ENCODE peak calls at places on chromosomes 11 and 22, in six cellular contexts. K, Q, B, N, I and D are unnamed samples.

GRCh38 chr11:5369793-5370192 is 13.8 kb upstream of the OR51M1 start:
- DNase-seq in K (no peak), Q (no peak), B (no peak), N (no peak), I (peak; percentile 36), D (no peak)

GRCh38 chr22:19641983-19642451 is 72.3 kb upstream of the SEPTIN5 start:
- DNase-seq in K (no peak), Q (no peak), B (no peak), N (no peak), I (no peak), D (no peak)

GRCh38 chr11:27058456-27058855 is 17.8 kb downstream of the BBOX1 start:
- DNase-seq in K (no peak), Q (no peak), B (no peak), N (no peak), I (no peak), D (no peak)

GRCh38 chr22:45336971-45337431 is 27.3 kb downstream of the FAM118A start:
- DNase-seq in K (peak; percentile 86), Q (no peak), B (no peak), N (peak; percentile 43), I (no peak), D (no peak)

GRCh38 chr11:129779342-129779741 is 36.3 kb upstream of the TMEM45B start:
- DNase-seq in K (no peak), Q (no peak), B (no peak), N (no peak), I (no peak), D (no peak)

GRCh38 chr11:17343907-17344306 is 7.7 kb upstream of the NCR3LG1 start:
- DNase-seq in K (no peak), Q (no peak), B (no peak), N (no peak), I (no peak), D (no peak)

GRCh38 chr11:65066315-65066714 is 8.0 kb upstream of the NAALADL1 start:
- DNase-seq in K (no peak), Q (no peak), B (no peak), N (no peak), I (no peak), D (no peak)

GRCh38 chr22:50738649-50739227 is 734 bp downstream of the ACR start:
- DNase-seq in K (no peak), Q (peak; percentile 71), B (no peak), N (no peak), I (no peak), D (no peak)

GRCh38 chr22:45425531-45426265 is 12.2 kb downstream of the RIBC2 start:
- DNase-seq in K (no peak), Q (peak; percentile 77), B (no peak), N (no peak), I (no peak), D (no peak)

GRCh38 chr11:21897203-21897602 is 295.7 kb upstream of the ANO5 start:
- DNase-seq in K (no peak), Q (no peak), B (no peak), N (no peak), I (no peak), D (no peak)

GRCh38 chr11:122663056-122663740 is 7.7 kb downstream of the UBASH3B start:
- DNase-seq in K (no peak), Q (no peak), B (no peak), N (no peak), I (no peak), D (no peak)

GRCh38 chr11:31397239-31397834 is 27.7 kb downstream of the DNAJC24 start:
- DNase-seq in K (no peak), Q (no peak), B (no peak), N (no peak), I (peak; percentile 23), D (no peak)

GRCh38 chr11:70525006-70525405 is 126.7 kb downstream of the CTTN start:
- DNase-seq in K (peak; percentile 31), Q (no peak), B (no peak), N (no peak), I (no peak), D (no peak)

GRCh38 chr11:62665630-62666258 is 632 bp downstream of the CSKMT start:
- DNase-seq in K (peak; percentile 18), Q (no peak), B (no peak), N (peak; percentile 55), I (peak; percentile 73), D (no peak)

GRCh38 chr22:21623402-21623970 is 6.3 kb downstream of the YDJC start:
- DNase-seq in K (no peak), Q (no peak), B (no peak), N (no peak), I (no peak), D (no peak)

GRCh38 chr11:109133159-109133558 is 288.8 kb upstream of the C11orf87 start:
- DNase-seq in K (no peak), Q (no peak), B (no peak), N (no peak), I (no peak), D (no peak)

GRCh38 chr22:23187201-23187600 is 6.9 kb downstream of the BCR start:
- DNase-seq in K (no peak), Q (no peak), B (no peak), N (no peak), I (no peak), D (no peak)

GRCh38 chr11:14390669-14391068 is 31.7 kb upstream of the RRAS2 start:
- DNase-seq in K (no peak), Q (no peak), B (no peak), N (no peak), I (no peak), D (no peak)

GRCh38 chr11:57180141-57180561 is 1.6 kb upstream of the LRRC55 start:
- DNase-seq in K (no peak), Q (no peak), B (no peak), N (no peak), I (peak; percentile 60), D (no peak)

GRCh38 chr11:2885017-2885675 is 429 bp downstream of the CDKN1C start:
- DNase-seq in K (no peak), Q (no peak), B (no peak), N (peak; percentile 44), I (peak; percentile 88), D (no peak)

GRCh38 chr22:47619631-47620030 is 857.2 kb downstream of the TBC1D22A start:
- DNase-seq in K (no peak), Q (no peak), B (no peak), N (no peak), I (no peak), D (no peak)